ENCODE peak calls at places on chromosomes 11 and 22, in eight cellular contexts. Y, U, B, X, F, Q, I and C are unnamed samples.

GRCh38 chr11:103091024-103091423 is 936 bp downstream of the DCUN1D5 start:
- DNase-seq in Y (no peak), U (no peak), B (no peak), X (no peak), F (peak), Q (no peak), I (no peak), C (no peak)

GRCh38 chr11:129590753-129591475 is 215.3 kb downstream of the BARX2 start:
- DNase-seq in Y (no peak), U (no peak), B (no peak), X (no peak), F (no peak), Q (no peak), I (no peak), C (no peak)

GRCh38 chr11:99069831-99070444 is 49.2 kb downstream of the CNTN5 start:
- DNase-seq in Y (no peak), U (no peak), B (peak), X (no peak), F (no peak), Q (peak), I (no peak), C (peak)

GRCh38 chr11:7632211-7632610 is 41.1 kb downstream of the CYB5R2 start:
- DNase-seq in Y (no peak), U (no peak), B (no peak), X (no peak), F (no peak), Q (no peak), I (no peak), C (no peak)

GRCh38 chr11:22920939-22921565 is 60.8 kb upstream of the CCDC179 start:
- DNase-seq in Y (peak), U (no peak), B (peak), X (no peak), F (peak), Q (peak), I (peak), C (peak)

GRCh38 chr11:70530010-70530409 is 131.7 kb downstream of the CTTN start:
- DNase-seq in Y (no peak), U (no peak), B (no peak), X (no peak), F (no peak), Q (no peak), I (no peak), C (no peak)

GRCh38 chr11:76314741-76315090 is 66.2 kb downstream of the THAP12 start:
- DNase-seq in Y (peak), U (no peak), B (no peak), X (no peak), F (no peak), Q (no peak), I (no peak), C (no peak)

GRCh38 chr11:98090861-98091575 is 929.7 kb upstream of the CNTN5 start:
- DNase-seq in Y (no peak), U (no peak), B (no peak), X (no peak), F (no peak), Q (no peak), I (no peak), C (no peak)

GRCh38 chr11:44718612-44719390 is 8.0 kb upstream of the TSPAN18 start:
- DNase-seq in Y (no peak), U (no peak), B (no peak), X (no peak), F (no peak), Q (no peak), I (no peak), C (no peak)

GRCh38 chr11:92623055-92623454 is 346.4 kb upstream of the MTNR1B start:
- DNase-seq in Y (no peak), U (no peak), B (no peak), X (no peak), F (no peak), Q (no peak), I (no peak), C (no peak)

GRCh38 chr11:73995731-73996130 is 13.1 kb upstream of the UCP2 start:
- DNase-seq in Y (no peak), U (no peak), B (no peak), X (no peak), F (no peak), Q (no peak), I (no peak), C (no peak)

GRCh38 chr11:77072851-77073327 is 6.1 kb downstream of the CAPN5 start:
- DNase-seq in Y (no peak), U (no peak), B (no peak), X (no peak), F (no peak), Q (no peak), I (peak), C (no peak)

GRCh38 chr11:102267602-102268001 is 49.7 kb upstream of the BIRC3 start:
- DNase-seq in Y (no peak), U (no peak), B (no peak), X (no peak), F (no peak), Q (no peak), I (peak), C (no peak)

GRCh38 chr11:21768388-21768787 is 424.5 kb upstream of the ANO5 start:
- DNase-seq in Y (no peak), U (no peak), B (no peak), X (no peak), F (no peak), Q (no peak), I (no peak), C (no peak)

GRCh38 chr11:43852057-43852636 is 28.5 kb upstream of the ALKBH3 start:
- DNase-seq in Y (peak), U (peak), B (peak), X (no peak), F (peak), Q (peak), I (peak), C (peak)

GRCh38 chr22:38612217-38613006 is 42.4 kb upstream of the DMC1 start:
- DNase-seq in Y (no peak), U (no peak), B (no peak), X (no peak), F (no peak), Q (no peak), I (no peak), C (no peak)

GRCh38 chr11:117807482-117808272 is 10.7 kb upstream of the DSCAML1 start:
- DNase-seq in Y (peak), U (peak), B (peak), X (no peak), F (peak), Q (peak), I (peak), C (peak)

GRCh38 chr22:50621491-50621880 is 6.5 kb downstream of the ARSA start:
- DNase-seq in Y (no peak), U (no peak), B (no peak), X (no peak), F (no peak), Q (no peak), I (no peak), C (no peak)

GRCh38 chr11:86896486-86896885 is 58.7 kb downstream of the FZD4 start:
- DNase-seq in Y (no peak), U (no peak), B (no peak), X (no peak), F (no peak), Q (no peak), I (no peak), C (no peak)

GRCh38 chr11:99351620-99352019 is 330.9 kb downstream of the CNTN5 start:
- DNase-seq in Y (no peak), U (no peak), B (no peak), X (no peak), F (no peak), Q (no peak), I (no peak), C (peak)

GRCh38 chr22:36252754-36253522 is at the start of gene APOL1:
- DNase-seq in Y (peak), U (no peak), B (no peak), X (no peak), F (no peak), Q (peak), I (peak), C (no peak)

GRCh38 chr22:23387827-23388491 is 192.1 kb downstream of the IGLL1 start:
- DNase-seq in Y (no peak), U (no peak), B (peak), X (no peak), F (no peak), Q (no peak), I (no peak), C (no peak)

GRCh38 chr11:911031-911889 is 650 bp upstream of the CHID1 start:
- DNase-seq in Y (peak), U (no peak), B (peak), X (no peak), F (peak), Q (no peak), I (peak), C (no peak)

GRCh38 chr11:116782728-116783127 is 5.1 kb downstream of the ZPR1 start:
- DNase-seq in Y (no peak), U (no peak), B (no peak), X (no peak), F (no peak), Q (no peak), I (no peak), C (no peak)

GRCh38 chr11:117300301-117300700 is 9.2 kb downstream of the BACE1-AS start:
- DNase-seq in Y (no peak), U (no peak), B (peak), X (peak), F (no peak), Q (peak), I (no peak), C (peak)